ENCODE peak calls at places on chromosomes 11 and 22, in six cellular contexts. J is mesenchymal stem cell; L is CD8-positive, alpha-beta T cell; C is astrocyte of the cerebellum; H is WERI-Rb-1; W is astrocyte of the spinal cord. M is an unnamed sample.

GRCh38 chr11:14275081-14275480 is 83.9 kb downstream of the RRAS2 start:
- DNase-seq in J (peak), L (no peak), H (no peak), W (peak), C (peak), M (no peak)

GRCh38 chr22:37338539-37339246 is 56.4 kb downstream of the CYTH4 start:
- DNase-seq in L (no peak), H (no peak), W (no peak), C (no peak), J (no peak), M (no peak)

GRCh38 chr22:29693671-29694070 is 26.1 kb upstream of the CABP7 start:
- DNase-seq in H (no peak), L (no peak), J (no peak), W (no peak), C (no peak), M (peak)

GRCh38 chr11:93775289-93775688 is 8.8 kb upstream of the MED17 start:
- DNase-seq in W (no peak), J (peak), H (peak), C (no peak), L (no peak), M (peak)

GRCh38 chr11:98568011-98568410 is 452.7 kb upstream of the CNTN5 start:
- DNase-seq in W (peak), H (peak), C (peak), J (no peak), L (no peak), M (no peak)

GRCh38 chr11:118436639-118437045 is 350 bp downstream of the KMT2A start:
- DNase-seq in W (no peak), J (peak), C (no peak), L (peak), H (peak), M (peak)

GRCh38 chr11:122851366-122852011 is 13.2 kb downstream of the CRTAM start:
- DNase-seq in W (no peak), L (peak), J (no peak), H (no peak), C (no peak), M (no peak)

GRCh38 chr22:30636226-30637077 is 871 bp downstream of the SLC35E4 start:
- DNase-seq in H (no peak), J (peak), C (no peak), L (peak), W (peak), M (peak)

GRCh38 chr22:45207981-45208664 is 32.6 kb downstream of the KIAA0930 start:
- DNase-seq in W (peak), H (no peak), C (peak), J (peak), L (no peak), M (peak)

GRCh38 chr11:70038034-70038834 is 39.9 kb upstream of the ANO1 start:
- DNase-seq in W (no peak), C (no peak), H (no peak), L (no peak), J (no peak), M (no peak)

DNA sequence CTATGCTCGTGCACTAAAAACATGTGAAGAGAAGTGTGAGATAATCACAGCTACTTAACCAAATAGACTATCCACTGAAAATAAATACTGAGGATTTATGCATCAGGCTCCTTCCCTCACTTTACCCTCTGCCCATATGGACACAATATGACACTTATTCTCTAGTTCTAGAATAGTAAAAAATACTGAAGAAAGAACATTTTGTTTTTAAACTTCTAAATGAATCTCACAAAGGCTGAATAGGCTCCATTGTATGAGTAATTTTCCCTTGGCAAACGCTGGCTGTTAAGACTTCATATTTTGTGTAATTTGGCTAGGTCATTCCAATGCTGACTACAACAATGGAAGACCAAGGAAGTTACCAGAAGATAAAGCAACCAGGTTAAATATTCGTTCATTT is 9.9 kb downstream of the HPS5 start:
- DNase-seq in W (peak), H (no peak), C (peak), L (no peak), J (no peak), M (peak)
- H3K4me3 ChIP-seq in W (no peak), H (no peak), C (no peak), L (no peak), J (no peak), M (peak)

DNA sequence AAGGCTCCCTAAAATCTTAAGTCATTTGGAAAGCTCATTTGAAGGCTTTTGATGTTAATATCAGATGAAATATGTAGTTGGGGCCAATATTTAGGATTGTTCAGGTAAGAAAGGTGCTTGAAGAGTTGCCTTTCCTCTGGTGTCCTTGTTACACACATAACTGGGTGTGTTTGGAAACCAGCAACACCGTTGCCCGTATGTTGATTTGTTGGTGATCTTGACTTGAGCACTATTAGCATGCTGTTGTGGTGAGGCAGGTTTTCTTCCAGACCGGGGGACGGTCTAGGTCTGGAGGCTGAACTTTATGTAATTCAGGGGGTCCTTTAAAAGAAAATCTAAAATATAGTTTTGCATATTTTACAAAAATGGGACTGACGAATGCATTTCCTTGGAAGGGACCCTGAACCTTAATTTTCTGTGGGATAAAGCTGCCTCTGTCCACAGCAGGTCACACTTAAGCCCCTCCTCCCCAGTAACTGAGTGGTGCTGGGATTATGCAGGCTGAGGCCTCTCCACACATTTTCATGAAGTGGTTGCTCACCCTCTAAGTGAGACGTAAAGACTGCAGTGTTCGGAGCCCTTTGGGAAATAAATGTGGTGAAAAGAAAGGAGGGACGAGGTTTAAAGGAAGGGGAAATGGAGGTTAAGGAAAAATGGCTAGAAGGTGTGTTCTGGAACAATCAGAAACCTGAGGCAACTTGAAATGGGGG is 1.8 kb downstream of the YWHAH start:
- DNase-seq in W (peak), L (no peak), H (peak), C (no peak), J (peak), M (peak)
- H3K4me3 ChIP-seq in W (peak), L (no peak), H (peak), C (peak), J (no peak), M (peak)

GRCh38 chr11:8202428-8203160 is 33.8 kb upstream of the RIC3 start:
- DNase-seq in L (no peak), C (no peak), W (no peak), H (no peak), J (no peak), M (no peak)
- H3K4me3 ChIP-seq in L (no peak), C (no peak), W (no peak), H (no peak), J (no peak), M (no peak)

GRCh38 chr11:17389957-17390649 is 1.6 kb upstream of the KCNJ11 start:
- DNase-seq in J (no peak), H (no peak), L (no peak), W (no peak), C (no peak), M (no peak)
- H3K4me3 ChIP-seq in J (no peak), H (peak), L (peak), W (no peak), C (no peak), M (no peak)

GRCh38 chr11:67277231-67277961 is 11.1 kb downstream of the GRK2 start:
- DNase-seq in L (peak), C (no peak), W (peak), J (peak), H (peak), M (peak)
- H3K4me3 ChIP-seq in L (peak), C (peak), W (peak), J (peak), H (peak), M (peak)

GRCh38 chr11:67506426-67507032 is 1.4 kb upstream of the PITPNM1 start:
- DNase-seq in W (no peak), J (no peak), L (no peak), C (no peak), H (no peak), M (no peak)
- H3K4me3 ChIP-seq in W (no peak), J (no peak), L (no peak), C (no peak), H (no peak), M (no peak)

DNA sequence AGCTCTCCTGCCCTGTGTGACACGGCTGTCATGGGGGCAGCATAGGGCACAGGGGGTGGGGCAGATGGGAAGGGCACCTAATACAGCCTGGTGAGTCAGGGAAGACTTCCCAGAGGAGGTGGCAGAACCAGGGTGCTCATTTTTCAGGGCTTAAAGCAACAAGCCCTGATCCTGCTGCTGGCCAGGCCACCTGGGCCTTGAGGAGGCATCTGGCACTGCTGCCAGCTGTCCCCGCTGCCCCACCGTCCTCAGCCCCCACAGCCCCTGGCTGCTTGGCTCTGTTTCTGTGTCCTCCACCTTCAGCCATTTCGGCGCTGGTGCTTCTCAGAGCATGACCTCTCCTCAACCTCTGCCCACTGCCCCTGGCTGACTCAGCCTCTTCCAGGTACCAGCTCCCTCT is 4.3 kb downstream of the MAP3K11 start:
- DNase-seq in J (no peak), H (no peak), L (no peak), W (no peak), C (no peak), M (no peak)
- H3K4me3 ChIP-seq in J (no peak), H (no peak), L (no peak), W (no peak), C (no peak), M (no peak)

GRCh38 chr11:29634248-29634647 is 382.6 kb downstream of the KCNA4 start:
- DNase-seq in W (no peak), L (no peak), H (no peak), J (no peak), C (no peak), M (peak)

GRCh38 chr11:29628584-29628983 is 388.2 kb downstream of the KCNA4 start:
- DNase-seq in W (no peak), H (no peak), C (no peak), L (no peak), J (peak), M (no peak)

GRCh38 chr11:29627541-29627940 is 389.3 kb downstream of the KCNA4 start:
- DNase-seq in J (no peak), H (no peak), L (no peak), W (peak), C (no peak), M (no peak)

GRCh38 chr11:29634744-29635143 is 382.1 kb downstream of the KCNA4 start:
- DNase-seq in J (no peak), C (no peak), W (no peak), L (no peak), H (no peak), M (no peak)

DNA sequence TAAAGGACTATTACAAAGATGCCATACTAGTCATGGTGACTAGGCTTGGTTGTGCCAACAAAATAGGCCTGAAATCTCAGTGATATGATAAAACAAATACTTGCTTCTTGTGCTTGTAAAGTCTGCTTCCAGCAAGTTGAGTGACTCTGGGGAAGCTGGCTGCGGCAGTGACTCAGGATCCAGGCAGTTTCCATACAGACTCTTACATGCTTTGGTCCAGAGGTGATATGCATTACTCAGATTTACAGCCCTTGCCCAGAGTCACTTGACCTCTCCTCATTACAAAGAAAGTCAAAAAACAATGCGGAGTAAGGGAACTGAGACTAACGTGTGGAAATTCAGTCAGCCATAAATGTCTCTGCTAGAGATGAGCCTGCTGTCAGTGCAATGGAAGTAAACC is 387.5 kb downstream of the KCNA4 start:
- DNase-seq in C (no peak), H (no peak), W (peak), J (peak), L (no peak), M (peak)
- H3K4me3 ChIP-seq in C (no peak), H (no peak), W (no peak), J (no peak), L (no peak), M (no peak)

GRCh38 chr11:12817681-12818332 is 143.6 kb downstream of the TEAD1 start:
- DNase-seq in C (no peak), W (peak), J (peak), H (no peak), L (no peak), M (peak)

GRCh38 chr11:12813371-12814225 is 139.4 kb downstream of the TEAD1 start:
- DNase-seq in W (no peak), H (no peak), J (peak), C (no peak), L (no peak), M (peak)

GRCh38 chr11:12815931-12816494 is 141.8 kb downstream of the TEAD1 start:
- DNase-seq in C (no peak), W (no peak), H (no peak), J (no peak), L (no peak), M (no peak)

GRCh38 chr11:12812849-12813248 is 138.6 kb downstream of the TEAD1 start:
- DNase-seq in H (peak), W (no peak), J (no peak), C (no peak), L (no peak), M (no peak)

GRCh38 chr11:12815150-12815523 is 140.9 kb downstream of the TEAD1 start:
- DNase-seq in W (no peak), H (no peak), C (no peak), J (no peak), L (no peak), M (no peak)
- H3K4me3 ChIP-seq in W (no peak), H (peak), C (no peak), J (no peak), L (no peak), M (peak)